ENCODE peak calls at places on chromosome 4, in eight cellular contexts. V is epithelial cell of esophagus, N is DND-41, Y is uterus, G is fibroblast of mammary gland, E is choroid plexus epithelial cell, S is upper lobe of right lung, U is fibroblast of villous mesenchyme. H is an unnamed sample.

GRCh38 chr4:120922390-120923200 is at the start of gene PRDM5:
- DNase-seq in U (peak), E (peak), V (peak), G (peak), S (peak), N (no peak), Y (peak), H (peak)

GRCh38 chr4:89287945-89288344 is 19.7 kb downstream of the GPRIN3 start:
- DNase-seq in V (no peak), S (no peak), Y (no peak), E (no peak), G (no peak), U (no peak), N (no peak), H (no peak)

GRCh38 chr4:98728433-98728832 is 70.0 kb upstream of the TSPAN5 start:
- DNase-seq in G (peak), Y (no peak), U (peak), V (peak), S (no peak), N (peak), E (peak), H (peak)

GRCh38 chr4:45350438-45350837 is 624.1 kb upstream of the GNPDA2 start:
- DNase-seq in G (peak), V (no peak), U (peak), Y (no peak), E (peak), N (peak), S (no peak), H (peak)

GRCh38 chr4:12579172-12579571 is 905.0 kb downstream of the RAB28 start:
- DNase-seq in G (peak), S (no peak), V (no peak), N (no peak), E (no peak), U (peak), Y (no peak), H (peak)

GRCh38 chr4:151770154-151770553 is 9.3 kb upstream of the GATB start:
- DNase-seq in Y (no peak), S (no peak), U (no peak), N (no peak), G (no peak), V (no peak), E (no peak), H (no peak)

GRCh38 chr4:170243662-170244288 is 154.0 kb upstream of the AADAT start:
- DNase-seq in U (no peak), Y (no peak), E (peak), N (no peak), V (peak), S (no peak), G (no peak), H (no peak)

GRCh38 chr4:138696771-138697170 is 318.8 kb upstream of the NOCT start:
- DNase-seq in G (peak), Y (no peak), V (no peak), E (no peak), N (no peak), U (peak), S (no peak), H (no peak)

GRCh38 chr4:186118582-186118981 is 14.1 kb downstream of the FAM149A start:
- DNase-seq in G (no peak), V (no peak), Y (no peak), S (no peak), N (no peak), U (no peak), E (no peak), H (no peak)

GRCh38 chr4:78483811-78484210 is 67.8 kb upstream of the ANXA3 start:
- DNase-seq in G (no peak), S (no peak), Y (no peak), V (no peak), E (no peak), N (no peak), U (no peak), H (no peak)

GRCh38 chr4:128155231-128155855 is 94.2 kb downstream of the LARP1B start:
- DNase-seq in V (no peak), Y (no peak), U (no peak), E (no peak), S (no peak), G (no peak), N (no peak), H (no peak)

GRCh38 chr4:84681488-84682274 is 98.8 kb downstream of the CDS1 start:
- DNase-seq in E (peak), G (peak), U (peak), S (no peak), Y (no peak), N (peak), V (peak), H (peak)

GRCh38 chr4:185384877-185385465 is 10.8 kb downstream of the LRP2BP start:
- DNase-seq in U (peak), N (no peak), S (no peak), E (peak), V (no peak), Y (no peak), G (peak), H (peak)

GRCh38 chr4:128600996-128601857 is 208.3 kb upstream of the JADE1 start:
- DNase-seq in E (peak), U (peak), Y (peak), G (peak), S (peak), N (peak), V (peak), H (peak)

GRCh38 chr4:162984621-162985020 is 182.1 kb downstream of the NAF1 start:
- DNase-seq in V (no peak), N (no peak), Y (no peak), S (no peak), U (no peak), E (no peak), G (no peak), H (no peak)

DNA sequence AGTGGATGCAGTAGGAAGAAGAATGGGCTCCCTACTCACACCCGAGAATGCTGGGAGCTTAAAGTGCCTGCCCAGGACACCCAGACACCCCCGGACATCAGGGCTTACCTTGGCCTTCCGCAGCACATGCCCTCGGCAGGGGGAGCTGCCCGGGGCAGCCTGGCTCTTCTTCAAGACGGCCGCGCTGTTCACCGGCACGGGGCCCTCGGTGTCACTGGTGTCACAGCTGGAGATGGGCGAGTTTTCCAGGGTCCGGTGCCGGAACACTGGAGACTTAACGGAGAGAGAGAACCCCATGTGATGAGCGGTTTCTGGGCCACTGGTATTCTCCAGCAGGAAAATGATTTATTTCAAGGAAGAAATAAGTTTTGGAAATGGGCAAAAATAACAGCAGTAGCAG is 170.9 kb downstream of the AFAP1 start:
- DNase-seq in S (no peak), G (no peak), Y (no peak), V (no peak), U (no peak), E (no peak), N (no peak), H (no peak)
- TF ChIP-seq CTCF in S (no peak), G (no peak), Y (no peak), V (no peak), U (no peak), E (no peak), N (no peak), H (no peak)

GRCh38 chr4:6504900-6505496 is 32.6 kb upstream of the PPP2R2C start:
- DNase-seq in G (peak), Y (no peak), S (no peak), E (peak), V (no peak), U (no peak), N (no peak), H (no peak)
- H3K4me3 ChIP-seq in G (no peak), Y (no peak), S (no peak), E (no peak), V (no peak), U (no peak), N (no peak), H (no peak)

DNA sequence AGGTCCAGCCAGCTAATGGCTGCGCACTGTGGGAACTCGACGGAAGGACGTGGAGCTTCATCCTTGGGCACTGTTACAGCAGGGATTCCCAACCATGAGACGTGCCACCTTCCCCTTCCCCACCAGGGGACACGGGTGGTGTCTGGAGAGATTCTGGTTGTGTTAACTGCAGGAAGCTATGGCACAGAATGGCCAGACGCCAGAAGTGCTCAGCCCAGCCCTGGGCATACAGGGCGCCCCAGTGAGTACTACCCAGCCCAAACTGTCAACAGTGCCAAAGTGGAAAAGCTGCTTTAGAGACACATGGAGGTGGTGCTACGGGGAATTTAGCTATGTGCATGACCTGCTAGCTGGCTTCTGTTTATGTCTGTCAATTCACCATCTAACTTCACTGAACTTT is 32.8 kb downstream of the ACOX3 start:
- DNase-seq in N (no peak), U (no peak), E (no peak), V (no peak), S (no peak), G (no peak), Y (no peak), H (no peak)
- TF ChIP-seq CTCF in N (no peak), U (no peak), E (no peak), V (no peak), S (no peak), G (no peak), Y (no peak), H (no peak)

DNA sequence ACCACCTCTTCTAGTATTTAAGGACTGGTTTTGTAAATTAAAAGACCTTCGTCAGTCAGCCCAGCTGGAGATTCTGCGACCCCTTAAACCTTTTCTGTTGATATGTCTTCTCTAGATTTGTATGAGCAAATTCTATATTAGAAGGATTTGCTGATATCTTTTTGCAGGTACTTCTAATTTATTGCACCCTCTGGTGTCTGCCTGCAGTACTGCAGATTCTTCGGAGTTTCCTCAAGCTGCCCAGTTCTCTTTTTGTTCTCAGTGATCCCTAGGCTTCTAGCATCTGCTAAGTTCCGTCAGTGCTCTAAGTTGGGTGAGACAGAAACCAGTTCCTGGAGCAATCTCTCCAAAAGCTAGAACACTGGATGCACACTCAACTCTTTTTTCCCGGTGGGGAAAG is 545.2 kb downstream of the C4orf33 start:
- DNase-seq in N (peak), V (peak), U (peak), Y (no peak), S (no peak), E (peak), G (peak), H (peak)
- H3K4me3 ChIP-seq in N (no peak), V (no peak), U (no peak), Y (no peak), S (no peak), E (no peak), G (no peak), H (no peak)

DNA sequence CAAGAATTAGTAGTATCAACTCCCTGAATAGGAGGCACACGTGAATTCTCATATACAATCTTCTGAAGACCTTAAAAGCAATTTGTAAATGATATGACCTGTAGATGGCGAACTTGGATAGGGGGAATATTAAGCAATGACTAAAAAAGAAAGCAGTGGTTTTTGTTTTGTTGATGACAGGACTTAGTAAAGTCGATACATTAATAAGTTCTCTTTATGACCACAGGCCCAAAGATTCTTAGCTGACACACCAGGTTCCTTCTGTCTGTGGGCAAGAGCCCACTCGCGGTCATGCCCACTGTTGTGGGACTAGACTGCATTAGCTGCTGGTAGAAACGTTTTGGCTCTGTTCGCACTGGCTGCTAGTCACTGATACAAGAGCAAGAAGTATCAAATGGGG is 30.8 kb downstream of the ALPK1 start:
- DNase-seq in E (peak), N (no peak), Y (no peak), U (peak), V (peak), S (no peak), G (peak), H (peak)
- TF ChIP-seq CTCF in E (peak), N (peak), Y (peak), U (peak), V (peak), S (peak), G (peak), H (peak)

GRCh38 chr4:154491731-154492249 is at the start of gene DCHS2:
- DNase-seq in N (no peak), V (peak), U (no peak), Y (peak), G (no peak), S (no peak), E (no peak), H (no peak)
- H3K4me3 ChIP-seq in N (no peak), V (peak), U (peak), Y (peak), G (peak), S (peak), E (peak), H (no peak)

DNA sequence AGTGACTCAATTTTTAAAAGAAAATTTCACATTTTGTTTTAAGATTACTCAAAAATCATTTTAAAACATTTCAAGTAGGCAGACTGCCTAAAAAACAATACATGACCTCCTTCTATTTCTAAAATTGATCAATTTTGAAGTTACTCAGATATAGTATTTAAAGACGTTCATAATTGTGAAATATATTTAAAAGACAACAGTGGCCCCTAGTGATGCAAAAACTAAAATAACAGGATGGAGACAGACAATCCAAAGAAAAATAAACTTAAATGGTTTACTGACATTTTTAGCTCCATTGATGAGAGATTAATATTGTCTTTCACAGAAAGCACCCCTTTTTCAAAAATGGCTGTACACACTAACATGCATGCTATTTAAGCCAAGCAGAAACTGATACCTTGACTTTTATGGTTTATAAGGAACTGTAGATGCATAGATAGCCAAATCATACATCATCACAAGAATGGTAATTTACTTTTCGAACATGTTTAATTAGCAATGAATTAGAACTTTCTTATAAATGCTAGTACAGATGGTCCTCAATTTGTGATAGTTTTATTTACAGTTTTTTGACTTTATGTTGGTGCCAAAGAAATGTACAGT is 69.8 kb upstream of the FAT4 start:
- DNase-seq in S (no peak), G (peak), Y (no peak), V (peak), U (peak), N (no peak), E (peak), H (peak)
- TF ChIP-seq CTCF in S (peak), G (peak), Y (peak), V (peak), U (peak), N (peak), E (peak), H (peak)

H was measured in cardiac fibroblast.